ENCODE peak calls at places on chromosome 15, in nine cellular contexts. A is cardiac muscle cell, U is fibroblast of mammary gland, L is uterus, Q is heart left ventricle, B is BJ, Y is keratinocyte, W is HCT116, H is AG04450. N is an unnamed sample.

GRCh38 chr15:35557544-35557943 is 11.6 kb upstream of the DPH6 start:
- DNase-seq in A (no peak), U (peak), L (no peak), Q (no peak), B (peak), Y (peak), W (peak), H (peak), N (peak)

GRCh38 chr15:68318008-68318835 is 40.7 kb downstream of the FEM1B start:
- DNase-seq in A (no peak), U (no peak), L (no peak), Q (no peak), B (no peak), Y (no peak), W (no peak), H (no peak), N (no peak)

GRCh38 chr15:34951993-34952392 is 17.5 kb downstream of the AQR start:
- DNase-seq in A (no peak), U (peak), L (no peak), Q (no peak), B (no peak), Y (no peak), W (no peak), H (no peak), N (peak)

GRCh38 chr15:40731034-40731433 is 24.0 kb downstream of the RMDN3 start:
- DNase-seq in A (no peak), U (no peak), L (no peak), Q (no peak), B (no peak), Y (no peak), W (no peak), H (no peak), N (no peak)

GRCh38 chr15:90572893-90573292 is 43.2 kb downstream of the CRTC3 start:
- DNase-seq in A (no peak), U (no peak), L (no peak), Q (no peak), B (no peak), Y (no peak), W (no peak), H (no peak), N (no peak)

GRCh38 chr15:38072007-38072506 is 137.6 kb downstream of the TMCO5A start:
- DNase-seq in A (no peak), U (no peak), L (no peak), Q (no peak), B (no peak), Y (no peak), W (no peak), H (no peak), N (no peak)

GRCh38 chr15:65916664-65917406 is 47.5 kb downstream of the RAB11A start:
- DNase-seq in A (peak), U (peak), L (no peak), Q (peak), B (no peak), Y (no peak), W (no peak), H (peak), N (peak)

GRCh38 chr15:47688573-47689086 is 28.7 kb upstream of the SEMA6D start:
- DNase-seq in A (no peak), U (peak), L (no peak), Q (no peak), B (peak), Y (no peak), W (no peak), H (peak), N (peak)

GRCh38 chr15:74349241-74349766 is 18.1 kb downstream of the CYP11A1 start:
- DNase-seq in A (no peak), U (no peak), L (no peak), Q (no peak), B (no peak), Y (no peak), W (no peak), H (no peak), N (no peak)

GRCh38 chr15:95298729-95299128 is 1031.8 kb upstream of the NR2F2 start:
- DNase-seq in A (no peak), U (no peak), L (no peak), Q (no peak), B (no peak), Y (no peak), W (no peak), H (no peak), N (no peak)

GRCh38 chr15:82808634-82809041 is 790 bp upstream of the WHAMM start:
- DNase-seq in A (no peak), U (no peak), L (no peak), Q (no peak), B (no peak), Y (no peak), W (no peak), H (no peak), N (no peak)

GRCh38 chr15:69719527-69719926 is 266.9 kb downstream of the RPLP1 start:
- DNase-seq in A (no peak), U (no peak), L (no peak), Q (no peak), B (no peak), Y (no peak), W (no peak), H (no peak), N (no peak)

GRCh38 chr15:70748281-70748747 is 15.0 kb downstream of the UACA start:
- DNase-seq in A (no peak), U (peak), L (peak), Q (peak), B (no peak), Y (no peak), W (no peak), H (no peak), N (no peak)

GRCh38 chr15:59531066-59531465 is 80.5 kb upstream of the GCNT3 start:
- DNase-seq in A (no peak), U (no peak), L (no peak), Q (no peak), B (no peak), Y (no peak), W (no peak), H (no peak), N (no peak)

GRCh38 chr15:99142562-99142961 is 37.7 kb downstream of the SYNM start:
- DNase-seq in A (no peak), U (no peak), L (no peak), Q (no peak), B (no peak), Y (no peak), W (no peak), H (no peak), N (no peak)

GRCh38 chr15:34039506-34040123 is 611 bp upstream of the AVEN start:
- DNase-seq in A (peak), U (peak), L (no peak), Q (no peak), B (no peak), Y (no peak), W (no peak), H (no peak), N (no peak)

GRCh38 chr15:58212909-58213526 is 74.8 kb downstream of the AQP9 start:
- DNase-seq in A (peak), U (peak), L (no peak), Q (no peak), B (no peak), Y (no peak), W (no peak), H (no peak), N (no peak)

GRCh38 chr15:78841891-78842290 is 30.6 kb upstream of the ADAMTS7 start:
- DNase-seq in A (no peak), U (no peak), L (no peak), Q (no peak), B (no peak), Y (no peak), W (no peak), H (no peak), N (no peak)

GRCh38 chr15:92599394-92599970 is 56.1 kb downstream of the FAM174B start:
- DNase-seq in A (no peak), U (peak), L (no peak), Q (no peak), B (no peak), Y (no peak), W (no peak), H (peak), N (peak)

GRCh38 chr15:83943043-83943442 is 289.1 kb downstream of the ADAMTSL3 start:
- DNase-seq in A (no peak), U (no peak), L (no peak), Q (no peak), B (no peak), Y (no peak), W (no peak), H (no peak), N (no peak)

GRCh38 chr15:51864408-51865056 is 35.1 kb downstream of the TMOD3 start:
- DNase-seq in A (no peak), U (peak), L (no peak), Q (no peak), B (no peak), Y (peak), W (peak), H (no peak), N (peak)

GRCh38 chr15:48794697-48795134 is 16.2 kb downstream of the CEP152 start:
- DNase-seq in A (no peak), U (no peak), L (no peak), Q (no peak), B (no peak), Y (no peak), W (no peak), H (no peak), N (no peak)

GRCh38 chr15:100384108-100384410 is 42.3 kb upstream of the ADAMTS17 start:
- DNase-seq in A (no peak), U (no peak), L (no peak), Q (no peak), B (no peak), Y (no peak), W (no peak), H (no peak), N (no peak)
- TF ChIP-seq CTCF in A (no peak), U (no peak), L (no peak), Q (no peak), B (no peak), Y (no peak), W (no peak), H (no peak), N (peak)

DNA sequence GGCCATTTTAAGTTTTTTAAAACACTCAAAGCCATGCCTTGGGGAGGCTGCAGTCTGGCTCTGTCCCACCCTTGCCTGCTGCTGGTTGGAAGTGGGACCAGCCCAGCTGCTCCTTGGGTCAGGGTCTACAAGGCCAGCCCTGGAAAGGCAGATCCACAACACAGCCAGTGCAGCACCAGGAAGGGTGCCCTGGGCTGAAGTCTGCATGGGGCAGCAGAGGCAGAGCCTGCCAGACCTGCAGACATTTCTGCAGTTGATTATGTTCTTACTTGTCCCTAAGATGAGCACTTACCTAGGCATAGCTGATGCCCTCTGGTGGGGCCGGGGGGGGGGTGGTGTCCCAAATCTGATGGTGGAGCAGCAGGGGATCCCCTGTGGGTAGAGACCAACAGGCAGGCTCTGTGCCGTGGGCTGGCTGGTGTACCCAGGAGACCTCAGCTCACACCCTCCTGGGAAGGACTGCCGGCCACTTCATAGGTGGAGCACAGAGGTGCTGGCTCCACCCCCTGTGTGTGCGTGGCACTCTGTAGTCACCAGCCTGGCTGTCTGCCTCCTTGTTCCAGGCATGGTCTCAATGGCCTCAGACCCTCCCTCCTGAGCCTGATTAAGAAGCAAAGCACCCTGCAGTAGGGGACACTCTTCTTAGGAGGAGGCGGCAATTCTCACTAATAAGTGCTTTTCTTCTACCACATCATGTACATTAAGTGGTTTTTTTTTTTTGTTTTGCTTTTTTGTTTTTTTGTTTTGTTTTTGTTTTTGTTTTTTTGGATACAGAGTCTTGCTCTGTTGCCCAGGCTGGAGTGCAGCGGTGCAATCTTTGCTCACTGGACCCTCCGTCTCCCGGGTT is 97.4 kb upstream of the KLF13 start:
- DNase-seq in A (peak), U (no peak), L (no peak), Q (no peak), B (no peak), Y (no peak), W (no peak), H (no peak), N (no peak)
- H3K4me3 ChIP-seq in A (no peak), U (no peak), L (no peak), Q (no peak), B (no peak), Y (no peak), W (peak), H (no peak), N (no peak)

GRCh38 chr15:77654975-77655374 is 22.3 kb upstream of the LINGO1 start:
- DNase-seq in A (peak), U (no peak), L (no peak), Q (no peak), B (no peak), Y (no peak), W (peak), H (no peak), N (no peak)
- TF ChIP-seq CTCF in A (peak), U (peak), L (no peak), Q (no peak), B (peak), Y (peak), W (peak), H (peak), N (peak)

GRCh38 chr15:50783895-50784294 is 18.4 kb upstream of the SPPL2A start:
- DNase-seq in A (no peak), U (no peak), L (no peak), Q (no peak), B (no peak), Y (no peak), W (no peak), H (no peak), N (no peak)
- H3K4me3 ChIP-seq in A (no peak), U (no peak), L (no peak), Q (no peak), B (no peak), Y (no peak), W (no peak), H (no peak), N (no peak)

GRCh38 chr15:88877906-88878305 is 17.4 kb downstream of the HAPLN3 start:
- DNase-seq in A (no peak), U (no peak), L (no peak), Q (no peak), B (no peak), Y (no peak), W (no peak), H (no peak), N (no peak)

GRCh38 chr15:88881781-88882180 is 13.6 kb downstream of the HAPLN3 start:
- DNase-seq in A (no peak), U (peak), L (no peak), Q (no peak), B (no peak), Y (no peak), W (no peak), H (no peak), N (no peak)

GRCh38 chr15:88877415-88877814 is 17.9 kb downstream of the HAPLN3 start:
- DNase-seq in A (no peak), U (no peak), L (no peak), Q (no peak), B (no peak), Y (no peak), W (no peak), H (no peak), N (no peak)

GRCh38 chr15:88880944-88881740 is 14.2 kb downstream of the HAPLN3 start:
- DNase-seq in A (no peak), U (no peak), L (no peak), Q (no peak), B (no peak), Y (no peak), W (no peak), H (no peak), N (no peak)

DNA sequence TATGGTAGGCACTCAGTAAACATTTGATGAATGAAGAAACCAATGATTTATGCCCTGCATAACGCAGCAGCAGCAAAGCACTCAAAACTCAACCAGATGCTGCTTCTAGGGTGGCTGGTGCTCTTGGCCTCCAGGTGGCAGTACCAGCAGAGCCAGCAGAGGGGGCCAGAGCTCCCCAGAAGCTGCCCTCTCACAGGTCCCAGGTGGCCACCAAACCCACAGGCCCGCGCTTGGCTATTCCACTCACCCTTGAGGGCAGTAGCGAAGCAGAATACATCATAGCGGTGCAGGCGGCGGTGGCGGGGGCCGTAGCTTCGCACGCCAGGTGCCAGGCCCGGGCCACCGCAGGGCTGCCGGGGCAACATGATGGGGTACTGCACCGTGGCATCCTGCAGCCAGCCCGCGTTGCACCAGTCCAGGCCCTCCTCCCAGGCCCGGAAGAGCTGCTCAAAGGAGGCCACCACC is 16.6 kb downstream of the HAPLN3 start:
- DNase-seq in A (peak), U (peak), L (no peak), Q (no peak), B (no peak), Y (no peak), W (no peak), H (no peak), N (no peak)
- TF ChIP-seq CTCF in A (peak), U (peak), L (no peak), Q (peak), B (peak), Y (peak), W (peak), H (peak), N (peak)

GRCh38 chr15:63157066-63157890 is at the start of gene RPS27L:
- DNase-seq in A (peak), U (peak), L (peak), Q (peak), B (peak), Y (peak), W (peak), H (peak), N (peak)
- H3K4me3 ChIP-seq in A (peak), U (peak), L (peak), Q (peak), B (peak), Y (peak), W (peak), H (peak), N (peak)

DNA sequence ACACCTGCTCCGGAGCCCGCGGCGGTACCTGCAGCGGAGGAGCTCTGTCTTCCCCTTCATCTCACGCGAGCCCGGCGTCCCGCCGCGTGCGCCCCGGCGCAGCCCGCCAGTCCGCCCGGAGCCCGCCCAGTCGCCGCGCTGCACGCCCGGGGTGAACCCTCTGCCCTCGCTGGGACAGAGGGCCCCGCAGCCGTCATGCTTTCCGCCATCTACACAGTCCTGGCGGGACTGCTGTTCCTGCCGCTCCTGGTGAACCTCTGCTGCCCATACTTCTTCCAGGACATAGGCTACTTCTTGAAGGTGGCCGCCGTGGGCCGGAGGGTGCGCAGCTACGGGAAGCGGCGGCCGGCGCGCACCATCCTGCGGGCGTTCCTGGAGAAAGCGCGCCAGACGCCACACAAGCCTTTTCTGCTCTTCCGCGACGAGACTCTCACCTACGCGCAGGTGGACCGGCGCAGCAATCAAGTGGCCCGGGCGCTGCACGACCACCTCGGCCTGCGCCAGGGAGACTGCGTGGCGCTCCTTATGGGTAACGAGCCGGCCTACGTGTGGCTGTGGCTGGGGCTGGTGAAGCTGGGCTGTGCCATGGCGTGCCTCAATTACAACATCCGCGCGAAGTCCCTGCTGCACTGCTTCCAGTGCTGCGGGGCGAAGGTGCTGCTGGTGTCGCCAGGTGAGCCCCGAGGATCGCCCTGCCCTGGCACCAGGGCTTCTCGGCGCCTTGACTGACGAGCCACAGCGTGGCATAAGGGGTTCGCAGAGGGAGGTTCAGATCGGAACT is 427 bp downstream of the SLC27A2 start:
- DNase-seq in A (peak), U (peak), L (no peak), Q (no peak), B (no peak), Y (no peak), W (peak), H (no peak), N (no peak)
- TF ChIP-seq CTCF in A (no peak), U (no peak), L (no peak), Q (no peak), B (no peak), Y (no peak), W (no peak), H (no peak), N (no peak)